ENCODE peak calls at places on chromosomes 11 and 22, in ten cellular contexts. J, U, W, F, C, X, Q, S, I and G are unnamed samples.

GRCh38 chr22:35785181-35785923 is 67.7 kb downstream of the APOL5 start:
- DNase-seq in J (no peak), U (no peak), W (peak; percentile 22), F (peak; percentile 57), C (no peak), X (no peak), Q (no peak), S (no peak), I (no peak), G (no peak)

GRCh38 chr11:88292156-88292844 is 45.2 kb downstream of the CTSC start:
- DNase-seq in J (peak; percentile 34), U (peak; percentile 70), W (peak; percentile 50), F (peak; percentile 38), C (no peak), X (no peak), Q (peak; percentile 10), S (no peak), I (no peak), G (no peak)

GRCh38 chr22:43919106-43919965 is 4.3 kb upstream of the PNPLA3 start:
- DNase-seq in J (no peak), U (no peak), W (no peak), F (peak; percentile 4), C (no peak), X (no peak), Q (no peak), S (no peak), I (no peak), G (no peak)

GRCh38 chr22:47776329-47776728 is 1013.9 kb downstream of the TBC1D22A start:
- DNase-seq in J (no peak), U (no peak), W (no peak), F (no peak), C (no peak), X (no peak), Q (no peak), S (peak; percentile 84), I (no peak), G (no peak)

GRCh38 chr22:46201059-46201757 is 48.9 kb downstream of the CDPF1 start:
- DNase-seq in J (no peak), U (peak; percentile 68), W (no peak), F (no peak), C (no peak), X (no peak), Q (no peak), S (peak; percentile 94), I (peak; percentile 62), G (no peak)

GRCh38 chr11:32148824-32149223 is 58.0 kb downstream of the RCN1 start:
- DNase-seq in J (no peak), U (no peak), W (peak; percentile 4), F (no peak), C (no peak), X (no peak), Q (no peak), S (no peak), I (no peak), G (no peak)

GRCh38 chr11:91585035-91585801 is 639.4 kb upstream of the FAT3 start:
- DNase-seq in J (no peak), U (no peak), W (no peak), F (no peak), C (no peak), X (peak; percentile 55), Q (no peak), S (no peak), I (no peak), G (no peak)

GRCh38 chr11:124917115-124917637 is 1.9 kb upstream of the HEPN1 start:
- DNase-seq in J (no peak), U (no peak), W (peak; percentile 78), F (peak; percentile 78), C (no peak), X (no peak), Q (no peak), S (no peak), I (no peak), G (no peak)

GRCh38 chr11:63766501-63767270 is 1.9 kb downstream of the ZFTA start:
- DNase-seq in J (no peak), U (no peak), W (no peak), F (no peak), C (no peak), X (no peak), Q (no peak), S (no peak), I (no peak), G (peak; percentile 61)

GRCh38 chr11:63763506-63764200 is 4.9 kb downstream of the ZFTA start:
- DNase-seq in J (peak; percentile 38), U (no peak), W (no peak), F (peak; percentile 62), C (peak; percentile 61), X (no peak), Q (peak; percentile 32), S (peak; percentile 91), I (no peak), G (no peak)

GRCh38 chr11:63765688-63766241 is 2.8 kb downstream of the ZFTA start:
- DNase-seq in J (peak; percentile 25), U (no peak), W (no peak), F (no peak), C (no peak), X (no peak), Q (peak; percentile 6), S (no peak), I (no peak), G (no peak)

GRCh38 chr11:63764201-63764711 is 4.3 kb downstream of the ZFTA start:
- DNase-seq in J (peak; percentile 19), U (no peak), W (no peak), F (no peak), C (no peak), X (no peak), Q (no peak), S (no peak), I (no peak), G (peak; percentile 87)

GRCh38 chr11:63764712-63765631 is 3.6 kb downstream of the ZFTA start:
- DNase-seq in J (peak; percentile 77), U (peak; percentile 60), W (peak; percentile 50), F (peak; percentile 48), C (peak; percentile 23), X (no peak), Q (peak; percentile 6), S (peak; percentile 86), I (no peak), G (peak; percentile 79)
- H3K4me3 ChIP-seq in J (peak overlapping the region; percentile 26), U (no peak overlapping the region), W (no peak overlapping the region), F (no peak overlapping the region), C (no peak overlapping the region), X (no peak overlapping the region), Q (no peak overlapping the region), S (no peak overlapping the region), I (peak overlapping the region; percentile 92), G (no peak overlapping the region)

GRCh38 chr11:46616551-46617450 is at the start of gene HARBI1:
- DNase-seq in J (peak; percentile 90), U (peak; percentile 90), W (peak; percentile 91), F (peak; percentile 95), C (peak; percentile 89), X (peak; percentile 89), Q (peak; percentile 89), S (peak; percentile 96), I (peak; percentile 88), G (peak; percentile 99)

GRCh38 chr11:46612326-46612725 is 4.7 kb downstream of the HARBI1 start:
- DNase-seq in J (no peak), U (no peak), W (no peak), F (no peak), C (no peak), X (no peak), Q (no peak), S (no peak), I (no peak), G (no peak)

GRCh38 chr11:46618789-46619188 is 1.4 kb downstream of the ATG13 start:
- DNase-seq in J (no peak), U (peak; percentile 22), W (no peak), F (no peak), C (no peak), X (no peak), Q (no peak), S (peak; percentile 55), I (no peak), G (no peak)

GRCh38 chr11:46617451-46618314 is at the start of gene ATG13:
- DNase-seq in J (peak; percentile 69), U (peak; percentile 91), W (peak; percentile 77), F (peak; percentile 85), C (peak; percentile 78), X (peak; percentile 76), Q (peak; percentile 73), S (peak; percentile 89), I (peak; percentile 76), G (peak; percentile 86)

GRCh38 chr11:46615756-46616155 is 1.3 kb downstream of the HARBI1 start:
- DNase-seq in J (no peak), U (no peak), W (no peak), F (no peak), C (no peak), X (no peak), Q (no peak), S (no peak), I (no peak), G (no peak)
- H3K4me3 ChIP-seq in J (no peak overlapping the region), U (no peak overlapping the region), W (no peak overlapping the region), F (no peak overlapping the region), C (peak overlapping the region; percentile 83), X (no peak overlapping the region), Q (no peak overlapping the region), S (peak overlapping the region; percentile 97), I (no peak overlapping the region), G (no peak overlapping the region)

DNA sequence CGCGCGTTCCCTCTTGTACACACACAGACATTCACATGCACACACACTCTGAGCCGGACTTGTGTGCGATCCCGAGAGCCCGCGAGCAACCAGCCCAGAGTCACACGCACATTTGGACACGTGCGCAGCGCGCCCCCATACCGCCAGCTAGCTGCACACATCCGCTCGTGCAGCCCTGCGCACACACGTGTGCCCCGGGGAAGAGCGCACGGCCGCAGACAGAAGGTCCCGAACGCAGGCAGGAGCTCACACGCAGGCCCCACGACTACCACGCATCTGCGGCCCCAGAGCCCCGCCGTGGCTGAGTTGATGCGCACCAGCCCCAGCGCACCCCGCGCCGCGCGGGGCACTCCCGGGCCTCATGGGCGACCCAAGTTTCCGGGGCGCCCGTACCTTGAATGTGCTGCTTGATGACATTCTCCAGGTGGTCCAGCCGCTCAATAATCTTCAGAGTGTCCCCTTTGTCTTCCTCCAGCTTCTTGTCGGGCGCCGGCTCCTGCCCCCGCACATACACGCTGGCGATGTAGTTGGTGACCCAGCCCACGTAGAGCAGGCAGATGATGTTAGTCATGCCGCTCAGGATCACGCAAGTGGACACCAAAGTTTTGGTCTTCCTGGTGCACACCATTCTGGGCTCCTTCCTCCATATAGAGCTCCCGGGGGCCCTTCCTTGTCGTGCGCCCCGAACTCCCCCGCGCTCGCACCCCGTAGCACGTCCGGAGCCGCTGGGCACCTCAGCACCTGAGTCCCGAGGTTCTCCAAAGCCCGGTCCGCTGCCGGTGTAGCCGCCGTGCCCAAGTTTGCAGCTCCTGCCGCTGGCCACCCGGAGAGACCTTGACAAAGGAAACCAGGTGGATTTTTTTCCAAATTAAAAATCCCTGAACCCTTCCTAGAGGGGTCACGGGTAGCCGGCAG is 582 bp downstream of the GALNT18 start:
- DNase-seq in J (peak; percentile 26), U (peak; percentile 23), W (no peak), F (no peak), C (peak; percentile 37), X (peak; percentile 56), Q (peak; percentile 33), S (peak; percentile 65), I (no peak), G (peak; percentile 86)
- H3K4me3 ChIP-seq in J (peak overlapping the region; percentile 35), U (peak overlapping the region; percentile 7), W (peak overlapping the region; percentile 43), F (peak overlapping the region; percentile 43), C (peak overlapping the region; percentile 69), X (peak overlapping the region; percentile 78), Q (peak overlapping the region; percentile 81), S (peak overlapping the region; percentile 83), I (peak overlapping the region; percentile 71), G (peak overlapping the region; percentile 62)

GRCh38 chr22:39456262-39457046 is at the start of gene MGAT3:
- DNase-seq in J (no peak), U (no peak), W (no peak), F (no peak), C (no peak), X (no peak), Q (no peak), S (no peak), I (no peak), G (peak; percentile 84)

GRCh38 chr22:39459681-39460080 is 2.9 kb downstream of the MGAT3 start:
- DNase-seq in J (no peak), U (no peak), W (no peak), F (no peak), C (no peak), X (no peak), Q (no peak), S (no peak), I (no peak), G (no peak)

GRCh38 chr22:39457047-39457545 is 284 bp downstream of the MGAT3 start:
- DNase-seq in J (no peak), U (no peak), W (no peak), F (no peak), C (no peak), X (no peak), Q (no peak), S (no peak), I (no peak), G (no peak)

GRCh38 chr22:39457546-39458442 is 982 bp downstream of the MGAT3 start:
- DNase-seq in J (no peak), U (no peak), W (no peak), F (no peak), C (no peak), X (no peak), Q (no peak), S (no peak), I (no peak), G (no peak)

GRCh38 chr22:39458443-39459083 is 1.8 kb downstream of the MGAT3 start:
- DNase-seq in J (no peak), U (no peak), W (no peak), F (no peak), C (no peak), X (no peak), Q (no peak), S (no peak), I (no peak), G (no peak)
- H3K4me3 ChIP-seq in J (no peak overlapping the region), U (no peak overlapping the region), W (no peak overlapping the region), F (peak overlapping the region; percentile 90), C (peak overlapping the region; percentile 60), X (no peak overlapping the region), Q (peak overlapping the region; percentile 54), S (peak overlapping the region; percentile 80), I (peak overlapping the region; percentile 36), G (peak overlapping the region; percentile 57)